ENCODE peak calls at places on chromosomes 16 and 17, in nine cellular contexts. Q, A, O, B, K, J, I, H and M are unnamed samples.

GRCh38 chr16:74201561-74201960 is 95.1 kb upstream of the PSMD7 start:
- DNase-seq in Q (no peak), A (no peak), O (no peak), B (no peak), K (no peak), J (no peak), I (no peak), H (no peak), M (no peak)

GRCh38 chr17:20944014-20944905 is 98.6 kb downstream of the USP22 start:
- DNase-seq in Q (no peak), A (no peak), O (peak), B (no peak), K (no peak), J (no peak), I (peak), H (no peak), M (peak)

GRCh38 chr17:55283256-55283965 is 18.7 kb downstream of the HLF start:
- DNase-seq in Q (no peak), A (no peak), O (no peak), B (peak), K (no peak), J (no peak), I (no peak), H (no peak), M (no peak)

GRCh38 chr17:21213005-21213404 is 956 bp downstream of the TMEM11 start:
- DNase-seq in Q (no peak), A (no peak), O (no peak), B (no peak), K (no peak), J (no peak), I (no peak), H (no peak), M (no peak)

GRCh38 chr16:81552743-81553079 is 108.1 kb downstream of the CMIP start:
- DNase-seq in Q (no peak), A (no peak), O (no peak), B (no peak), K (no peak), J (no peak), I (no peak), H (no peak), M (no peak)

GRCh38 chr16:48918520-48919258 is 308.7 kb upstream of the N4BP1 start:
- DNase-seq in Q (no peak), A (no peak), O (no peak), B (no peak), K (no peak), J (no peak), I (peak), H (no peak), M (no peak)

GRCh38 chr16:82322177-82322576 is 152.2 kb upstream of the MPHOSPH6 start:
- DNase-seq in Q (no peak), A (no peak), O (no peak), B (no peak), K (no peak), J (no peak), I (peak), H (no peak), M (no peak)

GRCh38 chr17:4859816-4860625 is 26.9 kb downstream of the MINK1 start:
- DNase-seq in Q (no peak), A (peak), O (no peak), B (no peak), K (no peak), J (no peak), I (no peak), H (no peak), M (no peak)

GRCh38 chr17:39921323-39921722 is 2.9 kb upstream of the GSDMB start:
- DNase-seq in Q (no peak), A (no peak), O (no peak), B (no peak), K (no peak), J (no peak), I (no peak), H (no peak), M (no peak)

GRCh38 chr17:77011173-77012011 is 129.4 kb upstream of the SEC14L1 start:
- DNase-seq in Q (no peak), A (peak), O (no peak), B (peak), K (peak), J (peak), I (peak), H (peak), M (no peak)

GRCh38 chr17:10295728-10296343 is 77.0 kb downstream of the MYH13 start:
- DNase-seq in Q (peak), A (peak), O (no peak), B (peak), K (peak), J (no peak), I (peak), H (no peak), M (peak)

GRCh38 chr17:17029938-17030337 is 12.3 kb upstream of the MPRIP start:
- DNase-seq in Q (no peak), A (no peak), O (no peak), B (no peak), K (no peak), J (no peak), I (no peak), H (no peak), M (no peak)

GRCh38 chr16:68233085-68233834 is 2.7 kb downstream of the ESRP2 start:
- DNase-seq in Q (no peak), A (no peak), O (no peak), B (no peak), K (no peak), J (no peak), I (no peak), H (no peak), M (no peak)

GRCh38 chr16:73025111-73025505 is 22.8 kb downstream of the ZFHX3 start:
- DNase-seq in Q (no peak), A (no peak), O (peak), B (peak), K (no peak), J (no peak), I (no peak), H (no peak), M (no peak)

GRCh38 chr17:2700491-2701141 is 10.9 kb downstream of the CLUH start:
- DNase-seq in Q (no peak), A (no peak), O (no peak), B (no peak), K (no peak), J (no peak), I (no peak), H (no peak), M (no peak)

GRCh38 chr17:8162232-8162996 is at the start of gene VAMP2:
- DNase-seq in Q (no peak), A (peak), O (peak), B (peak), K (peak), J (peak), I (peak), H (peak), M (peak)

GRCh38 chr16:55389426-55390073 is 65.5 kb downstream of the IRX6 start:
- DNase-seq in Q (no peak), A (no peak), O (no peak), B (no peak), K (no peak), J (no peak), I (no peak), H (no peak), M (no peak)

GRCh38 chr16:878071-878784 is 77.7 kb upstream of the GNG13 start:
- DNase-seq in Q (no peak), A (no peak), O (no peak), B (no peak), K (no peak), J (no peak), I (no peak), H (peak), M (no peak)

GRCh38 chr16:13672196-13672595 is 247.8 kb upstream of the ERCC4 start:
- DNase-seq in Q (no peak), A (no peak), O (no peak), B (no peak), K (no peak), J (no peak), I (no peak), H (no peak), M (no peak)

GRCh38 chr17:21452377-21453143 is 76.4 kb downstream of the KCNJ12 start:
- DNase-seq in Q (no peak), A (peak), O (peak), B (peak), K (peak), J (no peak), I (peak), H (no peak), M (no peak)

GRCh38 chr17:67801626-67802175 is 23.6 kb upstream of the BPTF start:
- DNase-seq in Q (no peak), A (no peak), O (no peak), B (no peak), K (no peak), J (no peak), I (peak), H (no peak), M (no peak)

GRCh38 chr17:15501788-15502187 is 34.4 kb upstream of the CDRT4 start:
- DNase-seq in Q (no peak), A (no peak), O (no peak), B (no peak), K (no peak), J (no peak), I (no peak), H (no peak), M (no peak)

GRCh38 chr17:35192708-35193107 is 1.5 kb downstream of the SLC35G3 start:
- DNase-seq in Q (no peak), A (no peak), O (no peak), B (no peak), K (no peak), J (no peak), I (no peak), H (no peak), M (no peak)

GRCh38 chr16:24534634-24535033 is 4.7 kb upstream of the RBBP6 start:
- DNase-seq in Q (no peak), A (peak), O (no peak), B (no peak), K (peak), J (no peak), I (peak), H (no peak), M (no peak)

GRCh38 chr17:69335018-69335417 is 8.1 kb upstream of the ABCA5 start:
- DNase-seq in Q (no peak), A (peak), O (no peak), B (peak), K (peak), J (no peak), I (peak), H (no peak), M (peak)

GRCh38 chr17:75822119-75822799 is 21.9 kb downstream of the UNC13D start:
- DNase-seq in Q (no peak), A (no peak), O (peak), B (no peak), K (no peak), J (peak), I (no peak), H (peak), M (no peak)

GRCh38 chr16:69711115-69711740 is 15.1 kb downstream of the NQO1 start:
- DNase-seq in Q (peak), A (peak), O (peak), B (no peak), K (peak), J (no peak), I (peak), H (no peak), M (no peak)

GRCh38 chr17:29112780-29113295 is 67.4 kb downstream of the MYO18A start:
- DNase-seq in Q (no peak), A (peak), O (peak), B (no peak), K (no peak), J (no peak), I (no peak), H (peak), M (no peak)

GRCh38 chr17:10775058-10775457 is 28.8 kb downstream of the TMEM238L start:
- DNase-seq in Q (no peak), A (no peak), O (no peak), B (no peak), K (no peak), J (no peak), I (no peak), H (no peak), M (no peak)

GRCh38 chr16:88340755-88341150 is 42.0 kb upstream of the ZNF469 start:
- DNase-seq in Q (no peak), A (no peak), O (no peak), B (no peak), K (no peak), J (no peak), I (no peak), H (no peak), M (no peak)

GRCh38 chr17:67974598-67975066 is 21.6 kb downstream of the C17orf58 start:
- DNase-seq in Q (no peak), A (no peak), O (no peak), B (no peak), K (no peak), J (no peak), I (no peak), H (no peak), M (no peak)

GRCh38 chr17:19541445-19541844 is 7.8 kb downstream of the SLC47A1 start:
- DNase-seq in Q (no peak), A (no peak), O (no peak), B (no peak), K (no peak), J (no peak), I (no peak), H (no peak), M (no peak)

GRCh38 chr17:71163121-71163812 is 957.6 kb upstream of the SOX9 start:
- DNase-seq in Q (no peak), A (no peak), O (peak), B (peak), K (no peak), J (no peak), I (peak), H (peak), M (no peak)

GRCh38 chr17:1539811-1540210 is 22.8 kb downstream of the PITPNA start:
- DNase-seq in Q (no peak), A (no peak), O (no peak), B (no peak), K (no peak), J (no peak), I (no peak), H (no peak), M (no peak)

GRCh38 chr17:67942810-67943209 is 53.5 kb downstream of the C17orf58 start:
- DNase-seq in Q (no peak), A (peak), O (no peak), B (peak), K (no peak), J (no peak), I (peak), H (peak), M (no peak)

GRCh38 chr17:8857919-8858318 is 9.6 kb downstream of the PIK3R6 start:
- DNase-seq in Q (no peak), A (peak), O (no peak), B (no peak), K (no peak), J (no peak), I (no peak), H (no peak), M (peak)

GRCh38 chr17:57445051-57445450 is 188.7 kb downstream of the MSI2 start:
- DNase-seq in Q (no peak), A (no peak), O (no peak), B (no peak), K (no peak), J (no peak), I (peak), H (no peak), M (no peak)

GRCh38 chr16:12017583-12017982 is 41.0 kb downstream of the SNX29 start:
- DNase-seq in Q (no peak), A (peak), O (no peak), B (peak), K (peak), J (no peak), I (no peak), H (no peak), M (no peak)

GRCh38 chr17:64036198-64036922 is 15.9 kb upstream of the ICAM2 start:
- DNase-seq in Q (no peak), A (no peak), O (no peak), B (no peak), K (no peak), J (no peak), I (peak), H (no peak), M (no peak)

DNA sequence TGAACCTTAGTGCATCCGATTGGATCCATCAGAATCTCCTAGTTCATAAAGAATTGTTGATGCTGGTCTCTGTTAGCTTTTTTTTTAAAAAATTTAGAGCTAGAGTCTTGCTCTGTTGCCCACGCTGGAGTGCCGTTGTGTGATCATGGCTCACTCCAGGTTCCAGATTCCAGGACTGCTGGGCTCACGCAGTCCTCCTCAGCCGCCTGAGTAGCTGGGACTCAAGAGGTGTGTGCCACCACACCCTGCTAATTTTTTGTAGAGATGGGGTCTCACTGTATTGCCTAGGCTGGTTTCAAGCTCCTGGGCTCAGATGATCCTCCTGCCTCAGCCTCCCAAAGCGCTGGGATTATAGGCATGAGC is 8.0 kb downstream of the TCF25 start:
- DNase-seq in Q (no peak), A (no peak), O (no peak), B (no peak), K (no peak), J (no peak), I (no peak), H (no peak), M (no peak)
- TF ChIP-seq CTCF in Q (no peak), A (no peak), O (no peak), B (no peak), K (no peak), J (no peak), I (no peak), H (no peak), M (no peak)

GRCh38 chr17:79840204-79840988 is 1.2 kb upstream of the CBX4 start:
- DNase-seq in Q (no peak), A (peak), O (peak), B (peak), K (no peak), J (no peak), I (no peak), H (no peak), M (no peak)
- TF ChIP-seq CTCF in Q (no peak), A (no peak), O (peak), B (no peak), K (no peak), J (no peak), I (peak), H (no peak), M (no peak)

DNA sequence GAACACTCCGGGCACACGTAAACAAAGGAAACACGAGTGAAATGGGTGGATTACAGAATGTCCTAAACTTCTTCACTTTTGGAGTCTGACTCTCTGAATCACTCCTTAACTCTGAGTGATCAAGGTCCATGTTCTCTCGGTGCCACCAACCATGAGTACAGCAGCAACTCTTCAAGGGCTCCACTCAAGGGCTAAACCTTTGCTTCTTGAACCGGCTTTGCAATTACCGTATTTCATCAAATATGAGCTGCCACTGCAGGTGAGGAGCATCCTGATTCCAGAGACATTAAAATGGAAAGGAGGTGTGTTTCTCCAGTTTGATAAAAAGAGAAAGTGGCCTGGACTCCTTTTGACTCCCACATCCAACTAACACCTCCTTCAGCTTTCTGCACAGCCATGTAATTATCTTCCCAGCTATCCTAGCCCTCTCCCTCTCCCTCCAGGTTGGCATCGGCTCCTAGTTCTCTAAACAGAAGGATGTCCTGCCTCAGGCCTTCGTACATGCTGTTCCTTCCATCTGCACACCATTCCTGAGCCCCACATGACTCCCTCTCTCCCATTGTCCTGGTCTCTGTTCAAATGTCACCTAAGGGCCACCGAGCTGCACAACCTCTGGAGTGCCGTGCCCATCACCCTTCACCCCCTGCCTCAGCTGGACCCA is 61.4 kb downstream of the ZDHHC7 start:
- DNase-seq in Q (no peak), A (no peak), O (no peak), B (no peak), K (no peak), J (no peak), I (no peak), H (no peak), M (no peak)
- TF ChIP-seq CTCF in Q (no peak), A (no peak), O (no peak), B (no peak), K (no peak), J (no peak), I (no peak), H (no peak), M (no peak)

GRCh38 chr16:79334127-79334526 is 266.4 kb downstream of the MAF start:
- DNase-seq in Q (no peak), A (no peak), O (no peak), B (no peak), K (no peak), J (no peak), I (no peak), H (no peak), M (no peak)
- TF ChIP-seq CTCF in Q (no peak), A (no peak), O (no peak), B (no peak), K (no peak), J (no peak), I (peak), H (no peak), M (peak)

DNA sequence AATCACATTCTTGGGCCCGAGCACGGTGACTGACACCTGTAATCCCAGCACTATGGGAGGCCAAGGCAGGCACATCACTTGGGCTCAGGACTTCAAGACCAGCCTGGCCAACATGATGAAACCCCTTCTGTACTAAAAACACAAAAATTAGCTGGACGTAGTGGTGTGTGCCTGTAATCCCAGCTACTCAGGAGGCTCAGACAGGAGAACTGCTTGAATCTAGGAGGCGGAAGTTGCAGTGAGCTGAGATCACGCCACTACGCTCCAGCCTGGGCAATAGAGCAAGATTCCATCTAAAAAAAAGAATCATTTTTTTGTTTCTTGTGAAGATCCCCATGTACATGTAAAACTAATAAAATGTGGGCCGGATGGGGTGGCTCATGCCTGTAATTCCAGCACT is 53.1 kb upstream of the ATF7IP2 start:
- DNase-seq in Q (no peak), A (no peak), O (no peak), B (no peak), K (no peak), J (no peak), I (no peak), H (no peak), M (no peak)
- TF ChIP-seq CTCF in Q (no peak), A (no peak), O (no peak), B (no peak), K (no peak), J (no peak), I (no peak), H (no peak), M (no peak)

DNA sequence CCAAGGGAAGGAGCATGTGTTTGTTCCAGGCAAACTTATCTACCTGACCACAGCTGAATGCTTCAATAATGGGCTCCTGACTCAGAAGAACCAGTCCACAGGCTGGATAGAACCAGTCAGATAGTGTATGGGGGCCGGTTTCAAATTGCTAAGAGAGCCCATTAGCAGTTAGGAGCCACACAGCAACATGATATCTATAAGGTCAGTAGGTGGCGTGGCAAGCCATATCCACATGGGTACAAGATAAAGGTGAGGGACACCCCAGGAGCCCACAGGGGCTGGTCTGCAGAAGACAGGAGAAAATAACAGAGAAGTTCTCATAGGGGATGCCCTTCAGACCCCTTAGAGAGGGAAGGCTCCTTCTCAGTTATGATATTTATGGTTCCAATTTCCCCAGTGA is 31.6 kb upstream of the CDRT15 start:
- DNase-seq in Q (no peak), A (no peak), O (no peak), B (no peak), K (no peak), J (no peak), I (no peak), H (no peak), M (no peak)
- TF ChIP-seq CTCF in Q (no peak), A (no peak), O (peak), B (no peak), K (peak), J (no peak), I (peak), H (no peak), M (peak)

DNA sequence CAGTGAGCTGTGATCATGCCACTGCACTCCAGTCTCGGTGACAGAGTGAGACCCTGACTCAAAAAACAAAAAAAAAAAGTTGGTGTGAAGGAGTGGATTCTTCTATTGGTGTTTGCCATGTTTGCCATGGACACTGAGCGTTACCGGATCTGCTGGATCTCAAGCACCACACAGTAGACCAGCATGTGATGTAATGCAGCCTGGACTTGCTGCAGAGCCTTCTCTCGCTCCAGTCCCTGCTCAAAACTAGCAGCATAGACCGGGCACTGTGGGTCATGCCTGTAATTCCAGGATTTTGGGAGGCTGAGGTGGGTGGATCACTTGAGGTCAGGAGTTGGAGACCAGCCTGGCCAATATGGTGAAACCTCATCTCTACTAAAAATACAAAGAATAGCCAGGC is 50.4 kb downstream of the BCL7C start:
- DNase-seq in Q (no peak), A (no peak), O (no peak), B (no peak), K (no peak), J (no peak), I (no peak), H (no peak), M (no peak)
- TF ChIP-seq CTCF in Q (no peak), A (no peak), O (no peak), B (no peak), K (no peak), J (no peak), I (no peak), H (no peak), M (no peak)